ENCODE peak calls at places on chromosomes 6 and 20, in nine cellular contexts. T is H4; R is amygdala; C is ascending aorta; Z is NCI-H2029 treated with DMSO at 0.1 percent for 48 hours; I is NCI-H1105; Y is activated CD4-positive, CD25-positive, alpha-beta regulatory T cell; P is AG09319; J is NCI-H526 treated with DMSO at 0.1 percent for 48 hours. V is an unnamed sample.

GRCh38 chr6:650098-650497 is 6.8 kb downstream of the HUS1B start:
- DNase-seq in C (no peak), I (no peak), P (no peak), Z (no peak), T (no peak), J (no peak), R (no peak), Y (no peak), V (no peak)

GRCh38 chr6:129212081-129212480 is 329.1 kb downstream of the LAMA2 start:
- DNase-seq in I (no peak), J (no peak), C (no peak), R (no peak), Z (no peak), Y (no peak), P (no peak), T (no peak), V (no peak)

GRCh38 chr20:10137533-10137932 is 81.1 kb upstream of the SNAP25 start:
- DNase-seq in I (no peak), Z (no peak), Y (no peak), T (no peak), R (no peak), C (no peak), J (no peak), P (no peak), V (no peak)

GRCh38 chr6:20892365-20892764 is 358.1 kb downstream of the CDKAL1 start:
- DNase-seq in Y (no peak), Z (no peak), T (no peak), J (no peak), R (no peak), C (no peak), P (no peak), I (no peak), V (no peak)

GRCh38 chr6:26187981-26188635 is 100.9 kb downstream of the HFE start:
- DNase-seq in Z (no peak), I (peak), R (no peak), P (no peak), T (peak), C (no peak), J (peak), Y (no peak), V (no peak)

GRCh38 chr20:1721687-1722512 is 64.3 kb upstream of the SIRPG start:
- DNase-seq in J (no peak), R (no peak), T (no peak), Z (no peak), Y (no peak), C (no peak), P (no peak), I (no peak), V (no peak)

GRCh38 chr6:141203902-141204575 is 928.7 kb upstream of the GJE1 start:
- DNase-seq in J (no peak), C (no peak), R (no peak), T (peak), Z (no peak), Y (no peak), P (no peak), I (no peak), V (no peak)

GRCh38 chr20:38143646-38144554 is 21.2 kb downstream of the TGM2 start:
- DNase-seq in Z (no peak), R (no peak), P (peak), T (peak), I (no peak), J (no peak), Y (no peak), C (peak), V (peak)

GRCh38 chr20:1827974-1828785 is 67.0 kb upstream of the SIRPA start:
- DNase-seq in Z (no peak), I (no peak), J (no peak), R (peak), P (no peak), C (no peak), Y (no peak), T (peak), V (no peak)

GRCh38 chr6:163992701-163993100 is 578.2 kb downstream of the QKI start:
- DNase-seq in C (no peak), R (no peak), Z (no peak), T (no peak), P (no peak), Y (no peak), I (no peak), J (no peak), V (no peak)

GRCh38 chr20:21607971-21608735 is 94.3 kb upstream of the NKX2-2 start:
- DNase-seq in Z (peak), I (peak), T (peak), P (no peak), R (peak), C (no peak), Y (no peak), J (no peak), V (no peak)

GRCh38 chr6:136439514-136440186 is 110.6 kb downstream of the MAP7 start:
- DNase-seq in Z (no peak), J (no peak), C (no peak), Y (no peak), I (no peak), R (no peak), P (no peak), T (no peak), V (no peak)

GRCh38 chr6:116011520-116011919 is 49.2 kb downstream of the FRK start:
- DNase-seq in P (no peak), J (no peak), Z (no peak), Y (no peak), T (no peak), I (peak), R (no peak), C (no peak), V (no peak)

GRCh38 chr6:139370707-139371345 is 3.6 kb downstream of the CITED2 start:
- DNase-seq in R (no peak), J (no peak), Z (no peak), P (peak), T (no peak), Y (no peak), I (no peak), C (no peak), V (no peak)

GRCh38 chr6:158321960-158322359 is 9.7 kb downstream of the TULP4 start:
- DNase-seq in C (no peak), Z (no peak), J (no peak), Y (no peak), P (no peak), T (peak), I (no peak), R (no peak), V (no peak)

GRCh38 chr6:32069878-32070515 is 31.8 kb downstream of the CYP21A2 start:
- DNase-seq in P (no peak), Z (no peak), Y (no peak), J (no peak), R (no peak), I (no peak), C (no peak), T (no peak), V (no peak)

GRCh38 chr6:35552285-35552917 is 39.7 kb upstream of the TULP1 start:
- DNase-seq in P (no peak), J (no peak), R (no peak), T (peak), Z (no peak), Y (peak), C (no peak), I (no peak), V (peak)

GRCh38 chr6:24428615-24429014 is 25.9 kb downstream of the MRS2 start:
- DNase-seq in T (peak), Y (no peak), Z (no peak), R (no peak), J (no peak), I (no peak), C (no peak), P (no peak), V (no peak)

GRCh38 chr6:29965873-29966601 is 23.7 kb downstream of the HLA-A start:
- DNase-seq in P (no peak), Y (peak), Z (peak), J (no peak), R (peak), T (peak), I (peak), C (peak), V (peak)

GRCh38 chr20:31808481-31808880 is 10.7 kb upstream of the MYLK2 start:
- DNase-seq in T (no peak), Y (no peak), C (no peak), P (no peak), R (no peak), J (no peak), I (no peak), Z (no peak), V (no peak)

GRCh38 chr20:46695888-46696287 is 6.6 kb upstream of the TP53RK start:
- DNase-seq in P (peak), I (no peak), J (peak), Y (no peak), T (peak), Z (no peak), C (no peak), R (no peak), V (no peak)